ENCODE peak calls at places on chromosome 4, in six cellular contexts. F is SJSA1, Q is gastrocnemius medialis, C is suprapubic skin, Z is right lobe of liver, K is breast epithelium. J is an unnamed sample. For H3K36me3, H3K4me1 and H3K9me3, the result is how much of the 10 kb centered on the place peaks cover.

GRCh38 chr4:49032440-49033161 is 46.5 kb downstream of the CWH43 start:
- DNase-seq in K (no peak), C (no peak), Z (no peak), Q (no peak), F (no peak), J (no peak)

GRCh38 chr4:142600952-142601351 is 245.1 kb downstream of the INPP4B start:
- DNase-seq in F (no peak), Q (no peak), Z (no peak), C (no peak), K (no peak), J (no peak)

GRCh38 chr4:142413516-142413915 is 432.6 kb downstream of the INPP4B start:
- DNase-seq in K (no peak), Q (no peak), Z (no peak), C (no peak), F (no peak), J (no peak)

GRCh38 chr4:20418865-20419451 is 167.3 kb downstream of the SLIT2 start:
- DNase-seq in Z (no peak), K (no peak), F (no peak), C (no peak), Q (no peak), J (no peak)

GRCh38 chr4:138494931-138495330 is 252.8 kb upstream of the SLC7A11 start:
- DNase-seq in Q (no peak), Z (no peak), C (no peak), F (peak), K (no peak), J (no peak)

GRCh38 chr4:87856816-87857215 is 24.0 kb downstream of the MEPE start:
- DNase-seq in K (no peak), F (no peak), Q (no peak), C (no peak), Z (no peak), J (no peak)

GRCh38 chr4:83074086-83074704 is 39.2 kb downstream of the COPS4 start:
- DNase-seq in C (no peak), Q (no peak), Z (no peak), K (no peak), F (peak), J (no peak)

GRCh38 chr4:26372525-26373172 is 51.8 kb downstream of the RBPJ start:
- DNase-seq in K (no peak), F (no peak), Z (no peak), Q (no peak), C (no peak), J (no peak)

GRCh38 chr4:5043579-5043978 is 7.7 kb upstream of the STK32B start:
- DNase-seq in K (no peak), C (no peak), Q (no peak), F (no peak), Z (no peak), J (no peak)

GRCh38 chr4:158065176-158065575 is 107.6 kb downstream of the GASK1B start:
- DNase-seq in Z (no peak), F (no peak), C (no peak), Q (no peak), K (no peak), J (no peak)

DNA sequence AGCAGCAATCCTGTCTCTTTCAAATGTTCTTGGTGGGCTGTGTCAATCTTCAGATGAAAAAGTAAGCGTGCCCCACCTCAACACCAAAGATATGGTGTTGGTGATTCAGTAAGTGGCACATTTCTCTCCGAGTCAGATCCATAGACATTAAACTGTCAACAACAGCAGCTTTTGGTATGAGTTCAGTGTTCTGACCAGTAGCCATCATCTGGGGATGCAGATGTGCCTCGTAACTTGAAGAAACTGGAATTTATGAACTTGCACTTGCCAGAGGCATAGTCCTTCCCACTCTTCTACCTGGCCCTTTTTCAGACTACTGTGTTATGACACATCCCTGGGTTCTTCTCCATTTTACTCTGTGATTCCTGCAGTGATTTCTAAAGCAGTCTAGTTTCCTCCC is 39.6 kb downstream of the NUDT6 start:
- DNase-seq in C (no peak), F (no peak), Q (no peak), K (no peak), Z (no peak), J (no peak)
- H3K36me3 ChIP-seq in C (under half), F (half or more), Q (under half), K (under half), Z (under half), J (under half)

GRCh38 chr4:150127757-150128156 is 49.5 kb downstream of the DCLK2 start:
- DNase-seq in Q (no peak), Z (no peak), F (no peak), C (no peak), K (no peak), J (no peak)

GRCh38 chr4:150135134-150135773 is 57.0 kb downstream of the DCLK2 start:
- DNase-seq in Q (no peak), F (no peak), K (no peak), C (no peak), Z (no peak), J (no peak)

GRCh38 chr4:150130953-150131352 is 52.7 kb downstream of the DCLK2 start:
- DNase-seq in Q (no peak), Z (no peak), C (no peak), F (no peak), K (no peak), J (no peak)

GRCh38 chr4:150133605-150134004 is 55.4 kb downstream of the DCLK2 start:
- DNase-seq in K (no peak), F (no peak), Z (no peak), Q (no peak), C (no peak), J (no peak)

DNA sequence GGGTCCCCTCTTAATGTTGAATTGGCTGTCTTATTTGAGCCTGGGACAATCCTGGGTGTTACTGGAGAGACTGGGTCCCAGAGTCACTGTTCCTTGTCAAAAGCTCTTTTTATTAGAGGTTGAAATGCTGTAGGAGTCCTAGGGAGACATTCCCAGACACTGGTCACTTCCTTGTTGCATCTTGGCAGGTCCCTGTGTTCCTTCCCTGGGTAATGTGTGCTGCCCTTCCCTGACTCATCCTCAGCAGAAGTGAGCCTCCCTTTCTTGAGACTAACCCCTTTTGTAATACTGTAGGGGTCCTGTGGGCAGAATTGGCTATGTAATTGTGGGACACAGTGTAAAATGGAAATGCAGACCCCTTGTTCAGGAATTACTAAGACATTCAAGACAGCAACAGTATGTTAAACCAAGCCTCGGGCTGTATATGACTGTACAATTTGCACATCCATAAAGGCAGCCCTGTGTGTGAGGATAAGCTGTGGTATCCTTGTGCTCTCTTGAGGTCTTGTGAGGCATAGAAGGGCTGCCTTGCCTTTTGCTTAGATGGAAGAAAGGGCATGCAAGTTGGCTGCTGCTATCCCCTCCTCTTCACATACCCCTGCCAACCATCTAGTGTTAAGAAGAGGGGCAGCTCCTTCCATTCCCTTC is 53.5 kb downstream of the DCLK2 start:
- DNase-seq in Z (no peak), F (no peak), C (no peak), K (no peak), Q (no peak), J (no peak)
- H3K4me1 ChIP-seq in Z (under half), F (under half), C (under half), K (under half), Q (under half), J (under half)

DNA sequence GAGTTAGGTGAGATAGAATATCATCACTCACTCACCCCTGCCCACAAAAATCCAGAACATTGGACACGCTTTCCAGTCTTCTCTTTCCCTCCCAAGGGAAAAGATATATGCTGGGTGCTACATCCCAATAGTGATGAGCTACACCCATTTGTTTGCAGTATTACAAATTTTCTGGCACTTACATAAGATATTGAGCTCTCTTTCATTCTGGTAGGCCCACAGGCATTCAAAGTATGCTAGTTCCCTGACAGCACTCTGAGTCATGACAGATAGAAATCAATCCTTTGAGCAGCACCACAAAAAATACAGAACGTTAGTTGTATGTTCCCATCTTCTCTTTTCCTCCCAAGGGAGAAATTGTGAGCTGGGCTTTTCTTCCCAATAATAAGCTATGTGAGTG is 477.6 kb upstream of the GRID2 start:
- DNase-seq in Q (no peak), F (no peak), C (no peak), Z (no peak), K (no peak), J (no peak)
- H3K9me3 ChIP-seq in Q (under half), F (under half), C (under half), Z (under half), K (under half), J (under half)

DNA sequence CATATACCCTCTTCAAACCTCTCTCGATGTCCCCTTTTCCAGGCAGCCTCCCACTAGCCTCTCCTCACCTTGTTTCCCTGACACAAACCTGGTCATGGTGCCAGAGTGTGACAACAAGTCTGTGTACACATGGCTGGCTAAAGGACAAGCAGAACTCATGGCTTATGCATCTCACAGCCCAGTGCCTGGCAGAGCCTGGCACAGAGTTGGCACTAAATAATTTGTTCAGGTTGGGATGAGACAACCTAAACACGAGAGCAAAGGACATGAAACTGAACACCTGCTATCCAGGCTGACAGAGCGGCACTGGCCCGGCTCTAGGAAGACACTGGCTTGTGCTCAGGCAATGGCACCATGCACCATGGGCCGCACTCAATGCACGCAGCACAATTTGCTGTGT is 48.2 kb upstream of the FGFBP2 start:
- DNase-seq in F (no peak), C (no peak), Z (no peak), K (no peak), Q (peak), J (no peak)
- H3K36me3 ChIP-seq in F (under half), C (under half), Z (under half), K (under half), Q (under half), J (under half)

GRCh38 chr4:170672571-170672970 is 582.8 kb upstream of the AADAT start:
- DNase-seq in F (no peak), Q (no peak), C (no peak), Z (no peak), K (no peak), J (no peak)

GRCh38 chr4:170671171-170671570 is 581.4 kb upstream of the AADAT start:
- DNase-seq in C (no peak), K (no peak), Z (no peak), F (no peak), Q (no peak), J (no peak)

GRCh38 chr4:170662250-170662649 is 572.5 kb upstream of the AADAT start:
- DNase-seq in C (no peak), Z (no peak), F (no peak), K (no peak), Q (no peak), J (no peak)

GRCh38 chr4:170667814-170668213 is 578.1 kb upstream of the AADAT start:
- DNase-seq in K (no peak), Q (no peak), C (no peak), F (no peak), Z (no peak), J (no peak)

DNA sequence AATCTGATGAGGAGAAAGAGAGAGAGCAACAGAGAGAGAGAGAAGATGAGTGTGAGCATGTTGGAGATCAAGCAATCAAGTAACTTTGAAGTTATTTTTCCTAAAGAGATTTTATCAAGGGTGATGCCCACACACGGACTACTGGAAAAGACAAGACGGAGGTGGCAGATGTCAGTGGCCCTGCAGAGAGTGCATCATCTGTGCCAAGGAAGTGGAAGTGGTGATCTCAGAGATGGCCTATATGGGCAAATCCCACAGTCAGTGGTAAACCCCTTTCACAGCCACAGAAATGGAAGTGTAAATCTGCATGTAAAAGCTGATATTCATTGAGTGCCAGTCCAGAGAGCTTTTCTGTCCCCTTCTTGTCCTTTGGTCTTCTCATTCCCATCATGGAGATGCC is 577.2 kb upstream of the AADAT start:
- DNase-seq in Q (no peak), F (no peak), Z (no peak), K (no peak), C (no peak), J (no peak)
- H3K4me1 ChIP-seq in Q (under half), F (under half), Z (under half), K (under half), C (under half), J (under half)

GRCh38 chr4:386708-387105 is 49.1 kb downstream of the ZNF141 start:
- DNase-seq in Q (no peak), K (no peak), F (no peak), Z (no peak), C (no peak), J (no peak)

GRCh38 chr4:384311-385010 is 46.8 kb downstream of the ZNF141 start:
- DNase-seq in C (no peak), F (no peak), Z (no peak), Q (no peak), K (no peak), J (no peak)

DNA sequence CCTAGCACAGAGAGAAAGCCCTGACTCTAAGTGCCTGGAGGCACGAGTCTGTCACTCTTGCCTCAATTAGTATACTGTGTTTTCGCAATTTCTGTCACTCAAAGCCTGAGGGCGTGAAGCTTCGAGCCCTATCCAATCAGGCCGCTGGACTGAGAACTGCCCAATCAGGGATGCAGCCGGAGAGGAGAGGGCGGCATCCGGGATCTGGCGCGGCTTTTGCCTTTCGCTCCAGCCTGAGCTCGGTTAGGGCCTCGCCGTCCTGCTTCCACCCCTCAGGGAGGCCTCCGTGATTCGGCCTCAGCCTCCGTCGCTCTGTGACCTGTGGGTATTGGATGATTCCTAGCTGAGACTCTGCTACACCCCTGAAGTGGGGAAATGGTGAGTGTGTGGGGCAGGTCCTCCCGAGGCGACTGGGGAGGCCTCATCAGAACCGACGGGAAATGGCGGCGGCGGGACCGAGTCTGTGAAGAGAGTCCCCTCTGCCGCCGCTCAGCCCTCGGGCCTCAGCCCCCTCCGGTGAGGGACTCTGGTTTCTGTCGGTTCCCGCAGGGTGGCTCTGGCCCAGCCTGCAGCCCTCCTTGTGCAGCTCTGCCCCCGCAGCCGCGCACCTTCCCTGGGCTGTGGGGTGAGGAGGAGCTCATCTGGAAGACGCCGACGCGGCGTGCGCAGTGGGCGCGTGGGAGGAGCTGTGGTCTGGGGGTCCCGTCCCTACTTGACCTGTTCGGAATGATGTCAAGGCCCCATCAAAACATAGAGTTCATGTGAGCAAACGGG is 48.5 kb downstream of the ZNF141 start:
- DNase-seq in F (no peak), C (no peak), Q (no peak), K (no peak), Z (no peak), J (no peak)
- H3K9me3 ChIP-seq in F (under half), C (half or more), Q (under half), K (half or more), Z (under half), J (under half)

GRCh38 chr4:146193628-146194027 is 18.1 kb downstream of the LSM6 start:
- DNase-seq in Z (no peak), K (no peak), Q (no peak), F (no peak), C (no peak), J (no peak)

GRCh38 chr4:146190393-146190910 is 14.9 kb downstream of the LSM6 start:
- DNase-seq in K (no peak), Z (no peak), F (no peak), C (no peak), Q (no peak), J (no peak)

GRCh38 chr4:146186556-146186955 is 11.0 kb downstream of the LSM6 start:
- DNase-seq in F (no peak), C (no peak), Z (no peak), K (no peak), Q (no peak), J (no peak)

GRCh38 chr4:146194212-146194611 is 18.7 kb downstream of the LSM6 start:
- DNase-seq in C (no peak), F (no peak), K (no peak), Q (no peak), Z (no peak), J (no peak)

DNA sequence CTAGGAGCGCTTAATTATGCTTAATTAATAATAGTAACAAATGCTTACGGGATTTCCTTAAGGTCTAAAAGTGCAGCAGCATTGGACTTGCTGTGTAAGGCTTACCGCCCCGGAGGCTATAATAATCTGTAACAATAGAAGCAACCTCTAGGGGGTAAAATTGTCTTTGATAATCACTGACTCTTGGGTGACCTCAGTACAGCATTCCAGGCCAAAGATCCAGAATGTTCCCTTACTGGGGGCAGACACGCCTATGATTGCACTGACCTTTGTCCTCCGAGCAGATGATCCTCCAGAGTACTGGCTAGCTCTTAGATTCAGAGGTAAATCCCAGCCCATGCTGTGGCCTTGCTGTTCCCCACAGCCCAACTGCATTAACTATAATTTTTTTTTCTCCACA is 16.5 kb downstream of the LSM6 start:
- DNase-seq in Q (peak), Z (no peak), C (no peak), K (no peak), F (no peak), J (no peak)
- H3K36me3 ChIP-seq in Q (under half), Z (under half), C (under half), K (under half), F (half or more), J (under half)

DNA sequence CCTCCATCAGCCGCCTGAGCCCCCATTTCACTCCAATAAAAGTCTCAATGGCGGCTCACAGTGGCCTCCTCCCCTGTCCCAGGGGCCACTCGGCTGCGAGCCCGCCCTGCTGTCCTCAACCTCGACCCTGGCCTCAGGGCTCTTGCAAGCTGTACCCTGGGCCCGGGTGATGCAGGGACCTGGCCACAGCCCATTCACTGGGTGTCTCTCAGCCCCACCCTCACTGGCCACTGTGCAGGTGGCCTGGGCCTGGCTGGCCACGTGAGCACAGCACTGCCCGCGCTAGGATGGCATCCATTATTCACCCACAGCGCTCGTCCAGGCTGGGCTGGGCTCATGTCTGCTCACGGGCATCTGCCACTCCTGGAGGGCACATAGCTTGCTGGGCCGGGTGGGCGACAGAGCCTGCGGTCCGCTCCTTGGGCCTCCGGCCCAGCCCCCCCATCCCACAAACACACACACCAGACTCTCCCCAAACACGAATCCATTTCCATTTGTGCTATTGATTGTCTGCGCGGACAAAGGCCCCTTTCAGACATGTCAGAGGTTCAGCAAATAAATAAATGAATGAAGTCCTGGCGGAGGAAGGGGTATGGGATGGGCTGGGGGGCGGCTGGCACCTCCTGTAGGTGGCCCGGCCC is 16.5 kb upstream of the FGFR3 start:
- DNase-seq in Q (no peak), F (no peak), K (no peak), Z (no peak), C (no peak), J (no peak)
- H3K4me1 ChIP-seq in Q (under half), F (under half), K (under half), Z (under half), C (under half), J (under half)